ENCODE peak calls at places on chromosomes 13 and 19, in ten cellular contexts. K, P, V, B, I, Y, U, T, N and R are unnamed samples.

GRCh38 chr13:91346848-91347211 is 657 bp upstream of the MIR17HG start:
- DNase-seq in K (peak), P (no peak), V (no peak), B (no peak), I (no peak), Y (peak), U (peak), T (peak), N (peak), R (no peak)

GRCh38 chr13:76792680-76793334 is 93.4 kb downstream of the KCTD12 start:
- DNase-seq in K (no peak), P (peak), V (no peak), B (no peak), I (peak), Y (no peak), U (peak), T (no peak), N (peak), R (no peak)

GRCh38 chr13:113027566-113027965 is 58.6 kb downstream of the MCF2L start:
- DNase-seq in K (no peak), P (no peak), V (no peak), B (no peak), I (no peak), Y (no peak), U (no peak), T (no peak), N (no peak), R (no peak)

GRCh38 chr13:113034451-113035208 is 65.6 kb downstream of the MCF2L start:
- DNase-seq in K (peak), P (peak), V (no peak), B (peak), I (peak), Y (no peak), U (peak), T (no peak), N (peak), R (no peak)

GRCh38 chr19:37227996-37228395 is 10.0 kb downstream of the ZNF383 start:
- DNase-seq in K (peak), P (no peak), V (no peak), B (no peak), I (no peak), Y (no peak), U (no peak), T (no peak), N (peak), R (no peak)

GRCh38 chr19:19256072-19256969 is 16.8 kb downstream of the TM6SF2 start:
- DNase-seq in K (no peak), P (no peak), V (no peak), B (no peak), I (no peak), Y (no peak), U (peak), T (no peak), N (peak), R (no peak)

GRCh38 chr13:40874138-40874776 is 84.8 kb downstream of the SLC25A15 start:
- DNase-seq in K (no peak), P (no peak), V (no peak), B (no peak), I (no peak), Y (no peak), U (no peak), T (no peak), N (no peak), R (no peak)

GRCh38 chr19:21135433-21135832 is 6.4 kb upstream of the ZNF431 start:
- DNase-seq in K (no peak), P (no peak), V (no peak), B (no peak), I (no peak), Y (no peak), U (no peak), T (no peak), N (no peak), R (no peak)

GRCh38 chr13:106384516-106384915 is 150.9 kb downstream of the EFNB2 start:
- DNase-seq in K (no peak), P (no peak), V (no peak), B (no peak), I (no peak), Y (no peak), U (no peak), T (no peak), N (no peak), R (no peak)

GRCh38 chr13:27790523-27790922 is 1.8 kb upstream of the GSX1 start:
- DNase-seq in K (peak), P (no peak), V (no peak), B (no peak), I (no peak), Y (no peak), U (no peak), T (no peak), N (no peak), R (no peak)

DNA sequence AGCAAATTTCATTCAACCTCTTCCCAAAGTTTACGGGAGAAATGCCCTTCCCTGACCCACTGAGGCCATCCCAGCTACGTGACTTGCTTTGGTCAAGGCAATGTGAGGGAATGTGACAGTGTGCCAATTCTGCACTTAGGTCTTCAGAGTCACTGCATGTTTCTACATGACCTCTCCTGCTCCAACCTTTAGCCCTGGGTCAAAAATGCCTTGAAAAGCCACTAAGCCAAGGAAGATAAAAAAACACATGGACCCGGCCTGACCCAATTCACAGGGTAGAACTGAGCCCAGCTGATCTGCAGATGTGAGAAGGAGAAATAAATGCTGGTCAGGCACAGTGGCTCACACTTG is 30.0 kb downstream of the ZNRF4 start:
- DNase-seq in K (no peak), P (no peak), V (no peak), B (peak), I (no peak), Y (no peak), U (no peak), T (no peak), N (no peak), R (no peak)
- TF ChIP-seq CTCF in K (no peak), P (no peak), V (no peak), B (no peak), I (no peak), Y (no peak), U (no peak), T (no peak), N (no peak), R (no peak)

GRCh38 chr13:20340136-20340758 is 108.1 kb upstream of the GJB6 start:
- DNase-seq in K (no peak), P (no peak), V (no peak), B (no peak), I (no peak), Y (no peak), U (no peak), T (no peak), N (no peak), R (no peak)
- TF ChIP-seq CTCF in K (no peak), P (no peak), V (no peak), B (no peak), I (no peak), Y (no peak), U (no peak), T (no peak), N (no peak), R (no peak)

GRCh38 chr19:40703029-40703755 is 12.7 kb upstream of the NUMBL start:
- DNase-seq in K (no peak), P (no peak), V (no peak), B (no peak), I (no peak), Y (no peak), U (no peak), T (no peak), N (no peak), R (no peak)

GRCh38 chr19:40701758-40702157 is 11.3 kb upstream of the NUMBL start:
- DNase-seq in K (no peak), P (no peak), V (no peak), B (no peak), I (no peak), Y (no peak), U (no peak), T (no peak), N (no peak), R (no peak)

GRCh38 chr19:40700083-40700482 is 9.6 kb upstream of the NUMBL start:
- DNase-seq in K (no peak), P (no peak), V (no peak), B (no peak), I (no peak), Y (no peak), U (no peak), T (no peak), N (no peak), R (no peak)

GRCh38 chr19:40704491-40705361 is 12.0 kb downstream of the COQ8B start:
- DNase-seq in K (no peak), P (no peak), V (no peak), B (no peak), I (no peak), Y (no peak), U (no peak), T (no peak), N (no peak), R (no peak)

GRCh38 chr19:40702337-40703012 is 12.0 kb upstream of the NUMBL start:
- DNase-seq in K (peak), P (no peak), V (no peak), B (no peak), I (peak), Y (no peak), U (peak), T (no peak), N (peak), R (no peak)
- TF ChIP-seq CTCF in K (peak), P (peak), V (peak), B (no peak), I (peak), Y (no peak), U (peak), T (no peak), N (peak), R (peak)

DNA sequence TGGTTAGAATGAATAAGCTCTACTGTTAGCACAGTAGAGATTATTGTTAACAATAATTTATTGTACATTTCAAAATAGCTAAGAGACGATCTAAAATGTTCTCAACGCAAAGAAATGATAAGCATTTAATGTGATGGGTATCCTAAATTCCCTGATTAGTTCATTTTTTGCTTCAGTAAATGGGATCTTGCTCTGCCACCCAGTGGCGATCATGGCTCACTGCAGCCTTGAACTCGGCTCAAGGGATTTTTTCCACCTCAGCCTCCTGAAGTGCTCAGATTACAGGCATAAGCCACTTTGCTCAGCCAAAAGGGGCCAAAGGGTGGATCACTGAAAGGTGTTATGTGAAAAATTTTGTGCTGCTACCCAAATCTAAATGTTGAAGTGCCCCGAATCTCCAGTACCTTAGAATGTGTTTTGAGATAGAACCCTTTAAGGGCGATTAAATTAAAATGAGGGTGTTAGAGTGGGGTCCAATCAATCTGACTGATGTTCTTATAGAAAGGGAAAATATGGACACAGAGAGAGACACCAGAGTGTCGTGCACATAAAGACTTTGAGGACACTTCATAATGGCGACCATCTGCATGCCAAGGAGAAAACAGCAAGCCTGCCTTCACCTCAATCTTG is 31.5 kb upstream of the ZNF766 start:
- DNase-seq in K (peak), P (peak), V (no peak), B (peak), I (peak), Y (peak), U (peak), T (peak), N (peak), R (no peak)
- TF ChIP-seq CTCF in K (peak), P (peak), V (peak), B (peak), I (peak), Y (peak), U (peak), T (peak), N (peak), R (peak)

DNA sequence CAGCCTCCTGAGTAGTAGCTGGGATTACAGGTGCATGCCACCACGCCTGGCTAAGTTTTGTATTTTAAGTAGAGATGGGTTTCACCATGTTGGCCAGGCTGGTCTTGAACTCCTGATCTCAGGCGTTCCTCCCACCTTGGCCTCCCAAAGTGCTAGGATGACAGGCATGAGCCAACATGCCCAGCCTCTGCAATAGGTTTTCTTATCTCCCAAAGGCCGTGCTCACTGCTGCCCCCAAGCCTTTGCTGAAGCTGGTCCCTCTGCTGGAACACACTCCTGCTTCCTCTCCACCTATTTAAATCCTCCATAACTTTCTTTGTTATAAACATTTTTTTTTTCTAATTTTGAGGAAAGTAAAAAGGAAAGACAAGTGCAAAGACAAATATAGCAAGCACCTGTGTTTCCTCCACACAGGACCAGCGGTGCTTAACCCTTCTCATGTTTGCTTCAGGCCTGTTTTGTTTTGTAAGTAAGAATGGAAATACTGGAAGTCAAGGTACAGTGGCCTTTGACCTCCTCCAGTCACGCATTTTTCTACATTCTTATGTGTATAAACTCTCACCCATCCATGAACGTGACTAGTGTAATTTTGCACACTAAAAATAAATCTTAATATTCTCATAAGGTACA is 14.5 kb upstream of the TNFAIP8L1 start:
- DNase-seq in K (peak), P (peak), V (no peak), B (no peak), I (no peak), Y (no peak), U (peak), T (no peak), N (peak), R (no peak)
- TF ChIP-seq CTCF in K (no peak), P (peak), V (no peak), B (no peak), I (no peak), Y (no peak), U (peak), T (no peak), N (peak), R (peak)

DNA sequence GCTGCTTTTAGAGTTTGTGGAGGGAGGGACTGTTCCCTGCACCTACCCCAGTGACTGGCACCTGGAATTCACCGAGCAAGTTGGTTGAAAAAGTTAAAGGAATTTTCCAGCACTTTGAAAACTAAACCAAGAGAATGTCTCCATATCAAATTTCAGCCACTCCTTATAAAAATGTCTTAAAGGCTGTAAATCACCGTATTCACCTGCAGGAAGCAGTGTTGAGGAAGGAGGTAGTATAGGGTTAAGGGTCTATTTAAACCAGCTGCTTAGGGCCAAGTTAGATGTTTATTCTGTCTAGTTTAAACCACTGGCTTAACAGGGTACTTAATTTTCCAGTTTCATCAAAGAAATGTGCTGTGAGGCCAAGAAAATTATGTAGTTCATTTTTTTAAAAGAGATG is 3.8 kb upstream of the RAB20 start:
- DNase-seq in K (no peak), P (no peak), V (no peak), B (no peak), I (no peak), Y (no peak), U (no peak), T (no peak), N (no peak), R (no peak)
- TF ChIP-seq CTCF in K (no peak), P (peak), V (no peak), B (no peak), I (no peak), Y (no peak), U (peak), T (peak), N (peak), R (peak)